ENCODE peak calls at places on chromosome 9, in four cellular contexts. H, A, P and Y are unnamed samples.
A peak's percentile ranks its signal among the peaks of the same experiment; 100 is the strongest.

GRCh38 chr9:78408388-78408787 is 111.5 kb downstream of the PSAT1 start:
- DNase-seq in H (peak; percentile 43), P (no peak), A (no peak), Y (no peak)

GRCh38 chr9:9003184-9003583 is 1203.6 kb upstream of the DMAC1 start:
- DNase-seq in P (no peak), A (no peak), H (peak; percentile 1), Y (peak; percentile 52)

GRCh38 chr9:20479419-20480155 is 142.7 kb downstream of the MLLT3 start:
- DNase-seq in A (peak; percentile 10), H (no peak), P (no peak), Y (no peak)

GRCh38 chr9:119036969-119037368 is 332.3 kb downstream of the BRINP1 start:
- DNase-seq in P (no peak), H (no peak), A (no peak), Y (peak; percentile 9)

GRCh38 chr9:97853844-97854695 is 1.0 kb downstream of the FOXE1 start:
- DNase-seq in H (peak; percentile 78), P (peak; percentile 53), A (no peak), Y (peak; percentile 66)

GRCh38 chr9:76266649-76267627 is 127.3 kb downstream of the RFK start:
- DNase-seq in A (no peak), P (no peak), H (no peak), Y (peak; percentile 83)

GRCh38 chr9:114371343-114371985 is 16.3 kb downstream of the AKNA start:
- DNase-seq in P (no peak), A (no peak), H (no peak), Y (no peak)

GRCh38 chr9:89880161-89880560 is 275.3 kb downstream of the GADD45G start:
- DNase-seq in P (no peak), H (no peak), A (no peak), Y (no peak)

GRCh38 chr9:110890416-110890815 is 147.9 kb downstream of the LPAR1 start:
- DNase-seq in A (no peak), P (no peak), H (no peak), Y (no peak)

GRCh38 chr9:96587916-96588315 is 31.7 kb downstream of the CDC14B start:
- DNase-seq in A (no peak), H (no peak), P (no peak), Y (no peak)

GRCh38 chr9:97748525-97748924 is 51.4 kb upstream of the XPA start:
- DNase-seq in A (no peak), H (no peak), P (no peak), Y (no peak)

GRCh38 chr9:77714077-77714549 is 66.0 kb upstream of the GNA14 start:
- DNase-seq in A (no peak), P (peak; percentile 33), H (peak; percentile 43), Y (no peak)

GRCh38 chr9:122099271-122099869 is 6.3 kb upstream of the TTLL11 start:
- DNase-seq in A (peak; percentile 76), H (peak; percentile 80), P (peak; percentile 73), Y (peak; percentile 91)

GRCh38 chr9:68749135-68749534 is 44.1 kb downstream of the PIP5K1B start:
- DNase-seq in P (no peak), H (no peak), A (no peak), Y (no peak)

GRCh38 chr9:13568446-13568845 is 289.0 kb upstream of the MPDZ start:
- DNase-seq in P (no peak), A (peak; percentile 8), H (no peak), Y (no peak)

GRCh38 chr9:32986971-32987370 is 14.5 kb downstream of the APTX start:
- DNase-seq in H (no peak), A (no peak), P (no peak), Y (no peak)

GRCh38 chr9:77802064-77802463 is 153.9 kb upstream of the GNA14 start:
- DNase-seq in P (no peak), A (no peak), H (no peak), Y (no peak)

GRCh38 chr9:27638716-27639115 is 65.4 kb upstream of the C9orf72 start:
- DNase-seq in H (no peak), P (no peak), A (no peak), Y (no peak)

GRCh38 chr9:90003046-90003355 is 398.2 kb downstream of the GADD45G start:
- DNase-seq in H (no peak), A (no peak), P (no peak), Y (no peak)

GRCh38 chr9:114431770-114432169 is 44.0 kb upstream of the AKNA start:
- DNase-seq in H (no peak), A (no peak), P (no peak), Y (no peak)

GRCh38 chr9:97431549-97432143 is 19.8 kb downstream of the TDRD7 start:
- DNase-seq in A (no peak), H (no peak), P (no peak), Y (no peak)

GRCh38 chr9:108271646-108272349 is 584.0 kb downstream of the ACTL7B start:
- DNase-seq in P (peak; percentile 60), H (no peak), A (peak; percentile 79), Y (peak; percentile 49)

GRCh38 chr9:35257986-35258664 is 96.3 kb downstream of the UNC13B start:
- DNase-seq in H (no peak), A (peak; percentile 59), P (no peak), Y (no peak)
- H3F3A ChIP-seq in H (no peaks in the 10 kb centered on the region), A (peaks cover 11% of the 10 kb centered on the region), P (no peaks in the 10 kb centered on the region), Y (peaks cover 8% of the 10 kb centered on the region)

GRCh38 chr9:18636781-18637180 is 162.8 kb downstream of the ADAMTSL1 start:
- DNase-seq in A (no peak), H (no peak), P (no peak), Y (no peak)
- H3F3A ChIP-seq in A (no peaks in the 10 kb centered on the region), H (peaks cover 43% of the 10 kb centered on the region), P (no peaks in the 10 kb centered on the region), Y (no peaks in the 10 kb centered on the region)

GRCh38 chr9:79642671-79643070 is 70.9 kb downstream of the TLE4 start:
- DNase-seq in H (no peak), A (no peak), P (no peak), Y (no peak)
- H3F3A ChIP-seq in H (no peaks in the 10 kb centered on the region), A (no peaks in the 10 kb centered on the region), P (no peaks in the 10 kb centered on the region), Y (peaks cover 9% of the 10 kb centered on the region)

GRCh38 chr9:94923333-94924089 is 197.0 kb downstream of the AOPEP start:
- DNase-seq in H (peak; percentile 48), P (no peak), A (no peak), Y (peak; percentile 71)
- H3F3A ChIP-seq in H (peaks cover 47% of the 10 kb centered on the region), P (peaks cover 74% of the 10 kb centered on the region), A (no peaks in the 10 kb centered on the region), Y (peaks cover 16% of the 10 kb centered on the region)

DNA sequence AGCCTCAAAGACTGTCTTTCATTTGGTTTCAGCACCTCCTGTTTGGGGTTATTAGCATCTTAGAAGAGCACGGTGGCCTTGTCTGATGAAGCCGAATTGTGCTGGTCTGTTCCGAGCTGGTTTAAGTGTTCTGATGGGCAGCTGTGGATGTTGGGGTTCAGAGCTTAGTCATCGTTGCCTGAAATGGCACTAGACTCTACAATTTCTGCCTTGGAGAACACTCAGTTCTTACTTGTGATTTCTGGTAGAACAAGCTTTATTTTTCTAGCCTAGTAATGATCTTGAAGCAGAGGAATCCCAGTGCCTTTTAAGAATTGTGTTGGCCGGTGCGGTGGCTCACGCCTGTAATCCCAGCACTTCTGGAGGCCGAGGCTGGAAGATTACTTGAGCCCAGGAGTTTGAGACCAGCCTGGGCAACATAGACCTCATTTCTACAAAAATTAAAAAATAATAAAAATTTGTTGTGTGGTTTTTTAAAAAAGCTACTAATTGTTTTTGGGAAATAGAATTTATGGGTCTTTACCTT is 7.8 kb downstream of the FBXW5 start:
- DNase-seq in H (no peak), P (no peak), A (no peak), Y (no peak)
- H3F3A ChIP-seq in H (peaks cover 14% of the 10 kb centered on the region), P (peaks cover 23% of the 10 kb centered on the region), A (peaks cover 4% of the 10 kb centered on the region), Y (peaks cover 4% of the 10 kb centered on the region)

DNA sequence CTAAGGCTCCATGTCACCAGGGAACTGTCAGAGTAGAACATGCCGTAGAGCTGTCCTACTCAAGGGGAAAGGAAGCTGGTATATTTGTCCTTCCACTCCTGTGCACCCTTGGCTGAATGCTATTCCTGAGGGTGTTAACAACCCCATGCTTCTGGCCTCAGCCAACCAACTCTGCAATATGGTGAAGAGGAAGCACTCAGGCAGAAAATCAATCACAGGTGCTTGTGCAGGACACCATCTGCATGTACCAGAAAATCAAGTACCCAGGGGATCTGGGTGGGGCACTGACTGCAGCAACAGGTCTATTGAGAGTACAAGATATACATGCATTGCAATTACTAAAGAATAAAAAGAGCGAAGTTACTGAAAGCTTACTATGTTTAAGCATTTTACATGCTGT is 51.4 kb upstream of the NEK6 start:
- DNase-seq in P (no peak), H (no peak), A (no peak), Y (no peak)
- H3F3A ChIP-seq in P (peaks cover 2% of the 10 kb centered on the region), H (no peaks in the 10 kb centered on the region), A (peaks cover 22% of the 10 kb centered on the region), Y (no peaks in the 10 kb centered on the region)

GRCh38 chr9:125631391-125632085 is 75.5 kb downstream of the MAPKAP1 start:
- DNase-seq in A (peak; percentile 24), P (no peak), H (peak; percentile 71), Y (peak; percentile 59)

GRCh38 chr9:125633116-125633743 is 73.8 kb downstream of the MAPKAP1 start:
- DNase-seq in A (no peak), P (peak; percentile 45), H (no peak), Y (no peak)

GRCh38 chr9:125632321-125633115 is 74.5 kb downstream of the MAPKAP1 start:
- DNase-seq in A (peak; percentile 85), H (no peak), P (no peak), Y (no peak)

GRCh38 chr9:125629451-125629850 is 77.6 kb downstream of the MAPKAP1 start:
- DNase-seq in P (no peak), H (no peak), A (no peak), Y (no peak)

GRCh38 chr9:125630436-125630835 is 76.6 kb downstream of the MAPKAP1 start:
- DNase-seq in P (no peak), H (no peak), A (no peak), Y (no peak)
- H3F3A ChIP-seq in P (peaks cover 11% of the 10 kb centered on the region), H (peaks cover 21% of the 10 kb centered on the region), A (peaks cover 20% of the 10 kb centered on the region), Y (peaks cover 5% of the 10 kb centered on the region)

GRCh38 chr9:21481470-21482057 is 549 bp downstream of the IFNE start:
- DNase-seq in P (no peak), A (no peak), H (no peak), Y (no peak)
- H3F3A ChIP-seq in P (no peaks in the 10 kb centered on the region), A (no peaks in the 10 kb centered on the region), H (no peaks in the 10 kb centered on the region), Y (no peaks in the 10 kb centered on the region)

DNA sequence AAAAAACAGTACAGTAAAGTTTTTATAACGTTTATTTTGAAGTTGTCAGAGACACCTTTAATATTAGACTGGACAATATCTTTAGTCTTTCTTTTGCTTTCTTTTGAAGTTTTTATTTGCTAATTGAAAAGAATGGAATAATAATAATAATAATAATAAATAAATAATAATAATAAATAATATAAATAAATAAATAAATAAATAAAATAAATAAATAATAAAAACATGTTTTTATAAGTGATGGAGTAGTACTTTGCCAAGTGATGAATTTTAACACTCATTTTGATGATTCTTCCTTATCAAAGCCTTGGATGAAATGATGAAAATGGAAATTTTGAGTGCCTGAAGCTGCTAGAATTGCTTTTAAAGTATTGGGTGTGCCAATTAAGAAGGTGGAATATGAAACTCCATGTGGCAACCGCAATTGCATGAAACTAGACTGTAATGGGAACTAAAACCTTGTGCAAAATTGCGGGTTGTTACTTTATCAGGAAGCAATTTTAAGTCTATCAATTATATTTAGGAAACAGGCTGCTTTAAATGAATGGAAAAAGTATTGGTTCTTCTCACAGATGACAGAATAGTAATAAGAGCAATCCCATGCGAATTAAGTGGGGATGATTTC is 4.4 kb downstream of the ANXA1 start:
- DNase-seq in P (no peak), H (no peak), A (no peak), Y (no peak)
- H3F3A ChIP-seq in P (peaks cover 12% of the 10 kb centered on the region), H (peaks cover 40% of the 10 kb centered on the region), A (no peaks in the 10 kb centered on the region), Y (no peaks in the 10 kb centered on the region)

GRCh38 chr9:37383393-37383792 is 39.1 kb upstream of the GRHPR start:
- DNase-seq in P (no peak), A (no peak), H (no peak), Y (no peak)
- H3F3A ChIP-seq in P (no peaks in the 10 kb centered on the region), A (no peaks in the 10 kb centered on the region), H (no peaks in the 10 kb centered on the region), Y (no peaks in the 10 kb centered on the region)